ENCODE peak calls at places on chromosomes 5 and 9, in six cellular contexts. One of them, this sample, is unnamed.

GRCh38 chr9:131589124-131589711 is 43.9 kb downstream of the PRRT1B start:
- DNase-seq in fibroblast of lung: no peak
- DNase-seq in GM12878: no peak
- DNase-seq in Peyer's patch: no peak
- DNase-seq in GM23338: no peak
- DNase-seq in Karpas-422: no peak
- DNase-seq in this sample: peak

GRCh38 chr9:134891016-134891589 is 10.5 kb downstream of the FCN2 start:
- DNase-seq in GM23338: no peak
- DNase-seq in fibroblast of lung: peak
- DNase-seq in Karpas-422: no peak
- DNase-seq in Peyer's patch: peak
- DNase-seq in GM12878: no peak
- DNase-seq in this sample: peak

GRCh38 chr9:81759680-81760215 is 70.4 kb upstream of the TLE1 start:
- DNase-seq in GM12878: no peak
- DNase-seq in Karpas-422: no peak
- DNase-seq in fibroblast of lung: peak
- DNase-seq in Peyer's patch: no peak
- DNase-seq in GM23338: no peak
- DNase-seq in this sample: no peak

GRCh38 chr9:129774791-129775149 is 21.9 kb upstream of the PTGES start:
- DNase-seq in GM23338: no peak
- DNase-seq in Peyer's patch: no peak
- DNase-seq in fibroblast of lung: no peak
- DNase-seq in GM12878: no peak
- DNase-seq in Karpas-422: peak
- DNase-seq in this sample: no peak

GRCh38 chr5:84885479-84886258 is 501.0 kb upstream of the EDIL3 start:
- DNase-seq in fibroblast of lung: peak
- DNase-seq in Peyer's patch: no peak
- DNase-seq in Karpas-422: no peak
- DNase-seq in GM12878: no peak
- DNase-seq in GM23338: no peak
- DNase-seq in this sample: no peak

GRCh38 chr9:70053864-70054263 is 10.2 kb downstream of the MAMDC2 start:
- DNase-seq in GM12878: no peak
- DNase-seq in fibroblast of lung: no peak
- DNase-seq in GM23338: no peak
- DNase-seq in Peyer's patch: no peak
- DNase-seq in Karpas-422: no peak
- DNase-seq in this sample: no peak

GRCh38 chr9:77534376-77535057 is 113.6 kb downstream of the GNA14 start:
- DNase-seq in GM23338: peak
- DNase-seq in fibroblast of lung: no peak
- DNase-seq in GM12878: no peak
- DNase-seq in Peyer's patch: no peak
- DNase-seq in Karpas-422: no peak
- DNase-seq in this sample: no peak

GRCh38 chr9:127805620-127806019 is 2.9 kb downstream of the FPGS start:
- DNase-seq in Karpas-422: no peak
- DNase-seq in GM23338: peak
- DNase-seq in fibroblast of lung: peak
- DNase-seq in Peyer's patch: peak
- DNase-seq in GM12878: no peak
- DNase-seq in this sample: no peak

GRCh38 chr5:3313569-3313968 is 282.1 kb upstream of the IRX1 start:
- DNase-seq in fibroblast of lung: no peak
- DNase-seq in GM23338: no peak
- DNase-seq in Karpas-422: no peak
- DNase-seq in Peyer's patch: no peak
- DNase-seq in GM12878: no peak
- DNase-seq in this sample: no peak

GRCh38 chr5:159262472-159262858 is 625 bp upstream of the UBLCP1 start:
- DNase-seq in Karpas-422: peak
- DNase-seq in GM12878: no peak
- DNase-seq in Peyer's patch: no peak
- DNase-seq in GM23338: peak
- DNase-seq in fibroblast of lung: no peak
- DNase-seq in this sample: no peak

GRCh38 chr9:12060811-12061210 is 632.4 kb upstream of the TYRP1 start:
- DNase-seq in Karpas-422: no peak
- DNase-seq in fibroblast of lung: no peak
- DNase-seq in GM12878: no peak
- DNase-seq in GM23338: no peak
- DNase-seq in Peyer's patch: no peak
- DNase-seq in this sample: no peak

GRCh38 chr5:173809014-173809413 is 79.1 kb upstream of the CPEB4 start:
- DNase-seq in fibroblast of lung: no peak
- DNase-seq in Peyer's patch: no peak
- DNase-seq in Karpas-422: no peak
- DNase-seq in GM12878: no peak
- DNase-seq in GM23338: no peak
- DNase-seq in this sample: no peak
- H3K27ac ChIP-seq in fibroblast of lung: no peak
- H3K27ac ChIP-seq in Peyer's patch: no peak
- H3K27ac ChIP-seq in Karpas-422: no peak
- H3K27ac ChIP-seq in GM12878: no peak
- H3K27ac ChIP-seq in GM23338: no peak
- H3K27ac ChIP-seq in this sample: no peak

GRCh38 chr5:55306641-55307382 is 682 bp downstream of the DHX29 start:
- DNase-seq in GM12878: no peak
- DNase-seq in Peyer's patch: no peak
- DNase-seq in Karpas-422: peak
- DNase-seq in fibroblast of lung: peak
- DNase-seq in GM23338: no peak
- DNase-seq in this sample: no peak
- H3K27ac ChIP-seq in GM12878: peak
- H3K27ac ChIP-seq in Peyer's patch: peak
- H3K27ac ChIP-seq in Karpas-422: peak
- H3K27ac ChIP-seq in fibroblast of lung: peak
- H3K27ac ChIP-seq in GM23338: no peak
- H3K27ac ChIP-seq in this sample: peak

GRCh38 chr9:137255448-137256114 is 454 bp downstream of the NELFB start:
- DNase-seq in GM23338: peak
- DNase-seq in Peyer's patch: peak
- DNase-seq in GM12878: no peak
- DNase-seq in fibroblast of lung: peak
- DNase-seq in Karpas-422: peak
- DNase-seq in this sample: no peak
- H3K27ac ChIP-seq in GM23338: no peak
- H3K27ac ChIP-seq in Peyer's patch: peak
- H3K27ac ChIP-seq in GM12878: peak
- H3K27ac ChIP-seq in fibroblast of lung: peak
- H3K27ac ChIP-seq in Karpas-422: peak
- H3K27ac ChIP-seq in this sample: peak

DNA sequence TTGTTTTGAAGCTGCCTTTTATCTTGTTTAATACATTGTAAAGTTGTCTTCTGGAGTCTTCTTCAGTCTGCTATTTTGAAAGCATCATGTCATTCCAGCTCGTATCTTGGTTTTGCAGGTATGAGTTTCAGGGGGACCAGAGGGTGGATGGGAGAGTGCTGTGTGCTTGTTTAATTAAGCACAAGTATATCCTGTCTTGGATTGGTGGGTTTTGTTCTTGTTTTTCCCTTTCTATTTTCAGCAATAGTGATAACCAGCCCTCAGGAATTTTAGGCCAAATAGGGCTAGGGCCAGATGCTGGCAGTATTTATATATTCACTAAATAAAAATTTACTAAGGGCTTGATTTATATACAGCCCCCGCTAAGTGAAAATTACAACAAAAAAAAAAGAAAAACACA is 213.9 kb upstream of the DMRT1 start:
- DNase-seq in Peyer's patch: no peak
- DNase-seq in GM12878: no peak
- DNase-seq in Karpas-422: no peak
- DNase-seq in GM23338: no peak
- DNase-seq in fibroblast of lung: no peak
- DNase-seq in this sample: no peak
- H3K27ac ChIP-seq in Peyer's patch: no peak
- H3K27ac ChIP-seq in GM12878: no peak
- H3K27ac ChIP-seq in Karpas-422: no peak
- H3K27ac ChIP-seq in GM23338: peak
- H3K27ac ChIP-seq in fibroblast of lung: no peak
- H3K27ac ChIP-seq in this sample: no peak

GRCh38 chr9:89449261-89449671 is 48.6 kb downstream of the SEMA4D start:
- DNase-seq in Karpas-422: no peak
- DNase-seq in GM12878: no peak
- DNase-seq in GM23338: no peak
- DNase-seq in fibroblast of lung: no peak
- DNase-seq in Peyer's patch: no peak
- DNase-seq in this sample: peak
- H3K27ac ChIP-seq in Karpas-422: no peak
- H3K27ac ChIP-seq in GM12878: no peak
- H3K27ac ChIP-seq in GM23338: no peak
- H3K27ac ChIP-seq in fibroblast of lung: no peak
- H3K27ac ChIP-seq in Peyer's patch: no peak
- H3K27ac ChIP-seq in this sample: no peak

GRCh38 chr5:178338750-178339144 is 106.1 kb upstream of the PHYKPL start:
- DNase-seq in Peyer's patch: no peak
- DNase-seq in GM23338: no peak
- DNase-seq in GM12878: no peak
- DNase-seq in fibroblast of lung: no peak
- DNase-seq in Karpas-422: no peak
- DNase-seq in this sample: no peak

GRCh38 chr5:178336889-178337785 is 104.5 kb upstream of the PHYKPL start:
- DNase-seq in fibroblast of lung: no peak
- DNase-seq in GM12878: no peak
- DNase-seq in Karpas-422: no peak
- DNase-seq in Peyer's patch: no peak
- DNase-seq in GM23338: peak
- DNase-seq in this sample: peak

GRCh38 chr5:178339272-178339671 is 106.7 kb upstream of the PHYKPL start:
- DNase-seq in GM12878: no peak
- DNase-seq in GM23338: no peak
- DNase-seq in Karpas-422: no peak
- DNase-seq in Peyer's patch: no peak
- DNase-seq in fibroblast of lung: no peak
- DNase-seq in this sample: no peak

GRCh38 chr5:178340187-178340586 is 107.6 kb upstream of the PHYKPL start:
- DNase-seq in Karpas-422: peak
- DNase-seq in GM12878: no peak
- DNase-seq in GM23338: no peak
- DNase-seq in Peyer's patch: no peak
- DNase-seq in fibroblast of lung: no peak
- DNase-seq in this sample: peak

DNA sequence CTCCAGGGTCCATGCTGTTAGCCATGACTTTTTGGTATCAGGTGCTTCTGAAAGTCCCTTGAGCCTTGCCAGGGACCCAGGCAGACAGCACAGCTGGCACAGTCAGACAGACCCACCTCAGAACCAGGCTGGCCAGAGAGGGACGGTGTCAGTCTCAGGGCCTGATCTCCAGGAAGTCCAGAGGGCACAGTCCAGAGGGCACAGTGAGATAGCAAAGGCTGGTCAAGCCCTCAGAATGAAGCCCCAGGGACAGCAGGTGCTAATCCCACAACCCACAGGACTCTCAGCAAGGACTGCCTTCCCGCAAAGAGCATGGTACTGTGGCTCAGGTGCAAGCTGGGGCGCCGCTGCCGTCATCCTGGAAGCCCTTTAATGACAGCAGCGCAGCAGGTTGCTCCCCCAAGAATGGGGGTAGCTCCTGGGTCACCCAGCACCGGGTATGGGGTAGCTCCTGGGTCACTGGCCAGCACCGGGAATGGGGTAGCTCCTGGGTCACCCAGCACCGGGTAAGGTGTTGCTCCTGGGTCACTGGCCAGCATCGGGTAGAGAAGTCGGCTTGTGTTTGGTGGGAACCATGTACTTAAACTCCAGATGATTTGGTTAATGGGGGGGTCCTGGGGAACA is 105.6 kb upstream of the PHYKPL start:
- DNase-seq in GM12878: no peak
- DNase-seq in Peyer's patch: no peak
- DNase-seq in fibroblast of lung: no peak
- DNase-seq in GM23338: no peak
- DNase-seq in Karpas-422: no peak
- DNase-seq in this sample: peak
- H3K27ac ChIP-seq in GM12878: no peak
- H3K27ac ChIP-seq in Peyer's patch: no peak
- H3K27ac ChIP-seq in fibroblast of lung: no peak
- H3K27ac ChIP-seq in GM23338: no peak
- H3K27ac ChIP-seq in Karpas-422: no peak
- H3K27ac ChIP-seq in this sample: no peak

GRCh38 chr9:92467511-92467910 is 14.8 kb downstream of the ASPN start:
- DNase-seq in GM12878: no peak
- DNase-seq in fibroblast of lung: no peak
- DNase-seq in Karpas-422: no peak
- DNase-seq in GM23338: no peak
- DNase-seq in Peyer's patch: no peak
- DNase-seq in this sample: no peak
- H3K27ac ChIP-seq in GM12878: no peak
- H3K27ac ChIP-seq in fibroblast of lung: no peak
- H3K27ac ChIP-seq in Karpas-422: no peak
- H3K27ac ChIP-seq in GM23338: no peak
- H3K27ac ChIP-seq in Peyer's patch: no peak
- H3K27ac ChIP-seq in this sample: no peak

GRCh38 chr5:72152506-72152905 is 45.2 kb downstream of the MAP1B start:
- DNase-seq in Karpas-422: no peak
- DNase-seq in fibroblast of lung: no peak
- DNase-seq in GM12878: no peak
- DNase-seq in GM23338: no peak
- DNase-seq in Peyer's patch: no peak
- DNase-seq in this sample: no peak

GRCh38 chr5:72156921-72157320 is 49.6 kb downstream of the MAP1B start:
- DNase-seq in Karpas-422: no peak
- DNase-seq in GM12878: no peak
- DNase-seq in GM23338: no peak
- DNase-seq in fibroblast of lung: peak
- DNase-seq in Peyer's patch: no peak
- DNase-seq in this sample: no peak

GRCh38 chr5:72151646-72152045 is 44.4 kb downstream of the MAP1B start:
- DNase-seq in GM23338: no peak
- DNase-seq in GM12878: no peak
- DNase-seq in fibroblast of lung: peak
- DNase-seq in Peyer's patch: no peak
- DNase-seq in Karpas-422: no peak
- DNase-seq in this sample: no peak

GRCh38 chr5:72153551-72153950 is 46.3 kb downstream of the MAP1B start:
- DNase-seq in GM12878: no peak
- DNase-seq in Karpas-422: no peak
- DNase-seq in GM23338: no peak
- DNase-seq in Peyer's patch: no peak
- DNase-seq in fibroblast of lung: no peak
- DNase-seq in this sample: no peak

GRCh38 chr5:72154076-72154756 is 46.9 kb downstream of the MAP1B start:
- DNase-seq in fibroblast of lung: no peak
- DNase-seq in Karpas-422: no peak
- DNase-seq in GM23338: no peak
- DNase-seq in GM12878: no peak
- DNase-seq in Peyer's patch: no peak
- DNase-seq in this sample: no peak
- H3K27ac ChIP-seq in fibroblast of lung: no peak
- H3K27ac ChIP-seq in Karpas-422: no peak
- H3K27ac ChIP-seq in GM23338: no peak
- H3K27ac ChIP-seq in GM12878: no peak
- H3K27ac ChIP-seq in Peyer's patch: no peak
- H3K27ac ChIP-seq in this sample: no peak

GRCh38 chr5:110088676-110089436 is 399.1 kb downstream of the MAN2A1 start:
- DNase-seq in GM23338: no peak
- DNase-seq in GM12878: no peak
- DNase-seq in fibroblast of lung: no peak
- DNase-seq in Peyer's patch: no peak
- DNase-seq in Karpas-422: no peak
- DNase-seq in this sample: no peak
- H3K27ac ChIP-seq in GM23338: no peak
- H3K27ac ChIP-seq in GM12878: no peak
- H3K27ac ChIP-seq in fibroblast of lung: no peak
- H3K27ac ChIP-seq in Peyer's patch: no peak
- H3K27ac ChIP-seq in Karpas-422: no peak
- H3K27ac ChIP-seq in this sample: no peak